ENCODE peak calls at places on chromosome 2, in four cellular contexts. One of them, this sample, is unnamed.

GRCh38 chr2:45946023-45946422 is 294.5 kb downstream of the PRKCE start:
- DNase-seq in GM12891: no peak
- DNase-seq in K562: no peak
- DNase-seq in GM12878: no peak
- DNase-seq in this sample: no peak

GRCh38 chr2:128396946-128397345 is 78.3 kb upstream of the HS6ST1 start:
- DNase-seq in GM12891: no peak
- DNase-seq in K562: no peak
- DNase-seq in GM12878: no peak
- DNase-seq in this sample: no peak

GRCh38 chr2:239522740-239523119 is 121.9 kb upstream of the HDAC4 start:
- DNase-seq in GM12891: no peak
- DNase-seq in K562: no peak
- DNase-seq in GM12878: no peak
- DNase-seq in this sample: no peak

GRCh38 chr2:26008851-26009566 is 24.9 kb upstream of the RAB10 start:
- DNase-seq in GM12891: no peak
- DNase-seq in K562: no peak
- DNase-seq in GM12878: peak
- DNase-seq in this sample: peak

GRCh38 chr2:113700186-113700841 is 56.1 kb downstream of the SLC35F5 start:
- DNase-seq in GM12891: peak
- DNase-seq in K562: peak
- DNase-seq in GM12878: peak
- DNase-seq in this sample: peak

GRCh38 chr2:240132651-240132980 is 3.5 kb downstream of the COPS9 start:
- DNase-seq in GM12891: no peak
- DNase-seq in K562: no peak
- DNase-seq in GM12878: no peak
- DNase-seq in this sample: no peak

GRCh38 chr2:43088148-43089073 is 138.0 kb downstream of the ZFP36L2 start:
- DNase-seq in GM12891: no peak
- DNase-seq in K562: no peak
- DNase-seq in GM12878: no peak
- DNase-seq in this sample: no peak

GRCh38 chr2:73117441-73117840 is 4.7 kb upstream of the RAB11FIP5 start:
- DNase-seq in GM12891: no peak
- DNase-seq in K562: no peak
- DNase-seq in GM12878: no peak
- DNase-seq in this sample: no peak

GRCh38 chr2:152385718-152386117 is 50.7 kb downstream of the FMNL2 start:
- DNase-seq in GM12891: no peak
- DNase-seq in K562: no peak
- DNase-seq in GM12878: no peak
- DNase-seq in this sample: no peak

GRCh38 chr2:221360742-221361141 is 211.4 kb downstream of the EPHA4 start:
- DNase-seq in GM12891: no peak
- DNase-seq in K562: no peak
- DNase-seq in GM12878: no peak
- DNase-seq in this sample: no peak

GRCh38 chr2:109497447-109497846 is 116.3 kb downstream of the SEPTIN10 start:
- DNase-seq in GM12891: no peak
- DNase-seq in K562: no peak
- DNase-seq in GM12878: no peak
- DNase-seq in this sample: no peak

GRCh38 chr2:164785447-164785846 is 56.2 kb downstream of the COBLL1 start:
- DNase-seq in GM12891: no peak
- DNase-seq in K562: no peak
- DNase-seq in GM12878: no peak
- DNase-seq in this sample: no peak

GRCh38 chr2:38095655-38095995 is 19.7 kb upstream of the CYP1B1 start:
- DNase-seq in GM12891: no peak
- DNase-seq in K562: no peak
- DNase-seq in GM12878: no peak
- DNase-seq in this sample: no peak

GRCh38 chr2:238380785-238381184 is 45.9 kb upstream of the ASB1 start:
- DNase-seq in GM12891: no peak
- DNase-seq in K562: no peak
- DNase-seq in GM12878: no peak
- DNase-seq in this sample: no peak

GRCh38 chr2:127404466-127405251 is 13.6 kb upstream of the PROC start:
- DNase-seq in GM12891: no peak
- DNase-seq in K562: no peak
- DNase-seq in GM12878: no peak
- DNase-seq in this sample: no peak

GRCh38 chr2:191222507-191222906 is 22.7 kb upstream of the MYO1B start:
- DNase-seq in GM12891: no peak
- DNase-seq in K562: no peak
- DNase-seq in GM12878: no peak
- DNase-seq in this sample: peak

GRCh38 chr2:173997779-173998178 is 32.6 kb upstream of the SP3 start:
- DNase-seq in GM12891: no peak
- DNase-seq in K562: no peak
- DNase-seq in GM12878: no peak
- DNase-seq in this sample: no peak

GRCh38 chr2:54704688-54705605 is 18.5 kb upstream of the EML6 start:
- DNase-seq in GM12891: no peak
- DNase-seq in K562: no peak
- DNase-seq in GM12878: no peak
- DNase-seq in this sample: peak

GRCh38 chr2:182302174-182302573 is 124.7 kb downstream of the PDE1A start:
- DNase-seq in GM12891: no peak
- DNase-seq in K562: no peak
- DNase-seq in GM12878: no peak
- DNase-seq in this sample: no peak

GRCh38 chr2:86221066-86221684 is 21.9 kb downstream of the MRPL35 start:
- DNase-seq in GM12891: no peak
- DNase-seq in K562: peak
- DNase-seq in GM12878: no peak
- DNase-seq in this sample: peak

GRCh38 chr2:72911256-72911655 is 6.1 kb upstream of the EMX1 start:
- DNase-seq in GM12891: no peak
- DNase-seq in K562: no peak
- DNase-seq in GM12878: no peak
- DNase-seq in this sample: no peak

GRCh38 chr2:6791682-6792081 is 74.0 kb downstream of the CMPK2 start:
- DNase-seq in GM12891: no peak
- DNase-seq in K562: peak
- DNase-seq in GM12878: no peak
- DNase-seq in this sample: no peak

GRCh38 chr2:202023198-202023903 is 10.3 kb upstream of the FZD7 start:
- DNase-seq in GM12891: no peak
- DNase-seq in K562: no peak
- DNase-seq in GM12878: no peak
- DNase-seq in this sample: no peak

GRCh38 chr2:185188656-185189055 is 549.9 kb upstream of the FSIP2 start:
- DNase-seq in GM12891: no peak
- DNase-seq in K562: no peak
- DNase-seq in GM12878: no peak
- DNase-seq in this sample: no peak

GRCh38 chr2:229905601-229906000 is 16.2 kb downstream of the TRIP12 start:
- DNase-seq in GM12891: no peak
- DNase-seq in K562: no peak
- DNase-seq in GM12878: no peak
- DNase-seq in this sample: no peak

GRCh38 chr2:201532686-201533304 is 81.3 kb downstream of the STRADB start:
- DNase-seq in GM12891: no peak
- DNase-seq in K562: peak
- DNase-seq in GM12878: peak
- DNase-seq in this sample: no peak

GRCh38 chr2:1730047-1730937 is 14.0 kb downstream of the PXDN start:
- DNase-seq in GM12891: no peak
- DNase-seq in K562: no peak
- DNase-seq in GM12878: no peak
- DNase-seq in this sample: no peak

GRCh38 chr2:195337597-195337996 is 319.4 kb upstream of the SLC39A10 start:
- DNase-seq in GM12891: no peak
- DNase-seq in K562: no peak
- DNase-seq in GM12878: no peak
- DNase-seq in this sample: peak

GRCh38 chr2:171531291-171531690 is 9.0 kb downstream of the CYBRD1 start:
- DNase-seq in GM12891: no peak
- DNase-seq in K562: no peak
- DNase-seq in GM12878: no peak
- DNase-seq in this sample: no peak

GRCh38 chr2:182924311-182924710 is 57.9 kb upstream of the FRZB start:
- DNase-seq in GM12891: no peak
- DNase-seq in K562: no peak
- DNase-seq in GM12878: no peak
- DNase-seq in this sample: no peak

GRCh38 chr2:95281786-95282185 is 7.5 kb downstream of the PROM2 start:
- DNase-seq in GM12891: no peak
- DNase-seq in K562: no peak
- DNase-seq in GM12878: no peak
- DNase-seq in this sample: no peak

DNA sequence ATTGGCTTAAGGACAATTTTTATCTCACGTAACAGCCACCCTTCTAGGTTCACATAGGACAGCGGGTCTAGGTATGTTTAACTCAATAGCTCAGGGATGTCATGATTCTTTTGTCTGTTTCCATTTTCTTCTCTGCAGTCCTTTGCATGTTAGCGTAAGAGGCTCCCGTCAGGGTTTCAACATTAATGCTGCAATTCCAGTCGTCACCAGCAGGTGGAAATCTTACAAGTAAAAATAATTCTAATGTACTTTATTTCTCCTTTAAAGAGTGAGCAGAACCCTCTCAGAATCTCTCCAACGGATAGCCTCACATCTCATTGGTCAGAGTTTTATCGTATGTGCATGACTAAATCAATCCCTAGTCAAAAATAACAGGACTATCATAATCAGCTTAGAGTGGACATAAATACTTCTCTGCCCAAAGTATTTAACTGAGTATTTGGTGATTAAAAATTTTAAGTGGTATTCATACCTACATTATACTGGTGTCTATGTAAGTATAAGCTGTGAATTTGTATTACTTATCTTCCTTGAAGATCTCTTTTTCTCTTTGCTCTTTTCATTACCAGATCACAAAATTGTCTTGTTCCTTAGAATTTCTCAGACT is 487.2 kb upstream of the GCFC2 start:
- DNase-seq in GM12891: no peak
- DNase-seq in K562: peak
- DNase-seq in GM12878: peak
- DNase-seq in this sample: peak
- TF ChIP-seq SPI1 in GM12891: no peak
- TF ChIP-seq SPI1 in K562: no peak
- TF ChIP-seq SPI1 in GM12878: no peak
- TF ChIP-seq SPI1 in this sample: no peak

DNA sequence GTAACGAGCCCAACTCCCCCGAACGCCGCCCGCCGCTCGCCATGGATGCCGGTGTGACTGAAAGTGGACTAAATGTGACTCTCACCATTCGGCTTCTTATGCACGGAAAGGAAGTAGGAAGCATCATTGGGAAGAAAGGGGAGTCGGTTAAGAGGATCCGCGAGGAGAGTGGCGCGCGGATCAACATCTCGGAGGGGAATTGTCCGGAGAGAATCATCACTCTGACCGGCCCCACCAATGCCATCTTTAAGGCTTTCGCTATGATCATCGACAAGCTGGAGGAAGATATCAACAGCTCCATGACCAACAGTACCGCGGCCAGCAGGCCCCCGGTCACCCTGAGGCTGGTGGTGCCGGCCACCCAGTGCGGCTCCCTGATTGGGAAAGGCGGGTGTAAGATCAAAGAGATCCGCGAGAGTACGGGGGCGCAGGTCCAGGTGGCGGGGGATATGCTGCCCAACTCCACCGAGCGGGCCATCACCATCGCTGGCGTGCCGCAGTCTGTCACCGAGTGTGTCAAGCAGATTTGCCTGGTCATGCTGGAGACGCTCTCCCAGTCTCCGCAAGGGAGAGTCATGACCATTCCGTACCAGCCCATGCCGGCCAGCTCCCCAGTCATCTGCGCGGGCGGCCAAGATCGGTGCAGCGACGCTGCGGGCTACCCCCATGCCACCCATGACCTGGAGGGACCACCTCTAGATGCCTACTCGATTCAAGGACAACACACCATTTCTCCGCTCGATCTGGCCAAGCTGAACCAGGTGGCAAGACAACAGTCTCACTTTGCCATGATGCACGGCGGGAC is 628 bp downstream of the PCBP1 start:
- DNase-seq in GM12891: no peak
- DNase-seq in K562: peak
- DNase-seq in GM12878: no peak
- DNase-seq in this sample: peak
- TF ChIP-seq POLR2AphosphoS5 in GM12891: peak
- TF ChIP-seq POLR2AphosphoS5 in K562: peak
- TF ChIP-seq POLR2AphosphoS5 in GM12878: peak
- TF ChIP-seq POLR2AphosphoS5 in this sample: peak

GRCh38 chr2:198297350-198297749 is 493.0 kb downstream of the PLCL1 start:
- DNase-seq in GM12891: no peak
- DNase-seq in K562: no peak
- DNase-seq in GM12878: no peak
- DNase-seq in this sample: no peak

GRCh38 chr2:198293281-198293680 is 488.9 kb downstream of the PLCL1 start:
- DNase-seq in GM12891: no peak
- DNase-seq in K562: no peak
- DNase-seq in GM12878: no peak
- DNase-seq in this sample: no peak

DNA sequence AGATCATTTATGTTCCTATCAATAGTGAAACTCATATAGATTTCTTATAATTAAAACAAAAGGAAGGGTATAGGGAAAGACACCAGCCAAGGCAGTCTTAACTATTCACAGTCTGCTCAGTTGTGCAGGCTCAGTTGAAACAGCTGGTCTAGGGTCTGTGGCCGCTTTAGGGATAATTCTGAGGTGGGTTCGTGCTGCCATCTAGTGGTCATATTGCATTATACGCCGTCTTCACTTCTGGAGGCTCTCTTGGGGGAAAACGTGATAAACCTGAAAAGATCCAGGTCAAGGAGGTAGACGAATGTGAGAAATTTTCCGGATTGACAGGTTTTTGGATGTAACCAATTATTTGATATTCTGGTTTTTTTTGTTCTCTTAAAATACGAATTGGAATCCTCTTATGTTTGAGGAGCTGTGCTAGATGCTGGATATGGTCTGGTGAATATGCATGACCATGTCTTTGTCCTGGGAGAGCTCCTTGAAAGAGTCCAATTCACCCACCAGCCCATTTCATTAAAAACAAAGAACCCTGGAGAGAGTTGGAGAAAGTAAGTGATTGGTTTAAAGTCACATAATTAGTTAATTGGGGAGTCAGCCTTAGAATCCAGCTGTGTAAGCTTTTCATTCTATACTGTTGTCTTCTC is 492.4 kb downstream of the PLCL1 start:
- DNase-seq in GM12891: peak
- DNase-seq in K562: peak
- DNase-seq in GM12878: no peak
- DNase-seq in this sample: peak
- TF ChIP-seq SPI1 in GM12891: no peak
- TF ChIP-seq SPI1 in K562: no peak
- TF ChIP-seq SPI1 in GM12878: no peak
- TF ChIP-seq SPI1 in this sample: no peak

DNA sequence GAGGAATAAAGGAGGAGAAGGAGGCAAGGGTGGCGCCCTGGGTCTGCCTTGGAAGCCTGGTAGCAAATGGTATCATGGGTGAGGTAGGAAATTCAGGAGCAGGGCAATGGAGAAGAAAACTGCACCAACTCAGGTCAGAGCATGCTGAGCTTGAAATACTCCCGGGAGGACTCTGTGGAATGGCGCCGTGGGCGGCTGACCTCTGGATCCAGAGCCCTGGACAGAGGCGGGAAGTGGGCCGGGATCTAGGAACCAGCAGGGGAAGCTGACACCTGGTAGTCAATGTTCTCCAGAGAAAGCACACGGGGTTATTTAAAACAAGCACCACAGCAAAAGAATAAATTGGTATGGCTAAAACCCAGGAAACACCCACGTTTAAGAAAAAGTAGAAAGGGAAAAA is 161.3 kb downstream of the INO80D start:
- DNase-seq in GM12891: no peak
- DNase-seq in K562: no peak
- DNase-seq in GM12878: no peak
- DNase-seq in this sample: no peak
- TF ChIP-seq POLR2AphosphoS5 in GM12891: no peak
- TF ChIP-seq POLR2AphosphoS5 in K562: no peak
- TF ChIP-seq POLR2AphosphoS5 in GM12878: no peak
- TF ChIP-seq POLR2AphosphoS5 in this sample: no peak

This sample was measured in HL-60.